ENCODE peak calls at places on chromosomes 11 and 22, in six cellular contexts. L is A549, S is T-helper 2 cell, K is GM18507, X is type B pancreatic cell, J is NCI-H1092. V is an unnamed sample.

GRCh38 chr22:42404266-42404665 is 27.9 kb downstream of the NFAM1 start:
- DNase-seq in L (no peak), S (no peak), K (no peak), X (no peak), J (no peak), V (no peak)

GRCh38 chr22:50530857-50531545 is 1.2 kb upstream of the TYMP start:
- DNase-seq in L (peak; percentile 60), S (peak; percentile 44), K (no peak), X (no peak), J (no peak), V (peak; percentile 91)

GRCh38 chr11:102934735-102935134 is 20.8 kb downstream of the MMP13 start:
- DNase-seq in L (no peak), S (no peak), K (no peak), X (no peak), J (no peak), V (no peak)

GRCh38 chr22:25572708-25573161 is 8.3 kb downstream of the GRK3 start:
- DNase-seq in L (no peak), S (no peak), K (no peak), X (no peak), J (no peak), V (no peak)

GRCh38 chr22:26172389-26172990 is 3.2 kb downstream of the SEZ6L start:
- DNase-seq in L (peak; percentile 22), S (no peak), K (no peak), X (no peak), J (peak; percentile 66), V (no peak)

GRCh38 chr11:46669606-46670243 is 30.7 kb downstream of the ARHGAP1 start:
- DNase-seq in L (peak; percentile 36), S (no peak), K (no peak), X (no peak), J (no peak), V (peak; percentile 16)

GRCh38 chr11:129862123-129862522 is 33.3 kb downstream of the NFRKB start:
- DNase-seq in L (peak; percentile 31), S (no peak), K (no peak), X (no peak), J (no peak), V (no peak)

GRCh38 chr11:108549319-108549885 is 44.2 kb downstream of the EXPH5 start:
- DNase-seq in L (no peak), S (no peak), K (no peak), X (no peak), J (no peak), V (no peak)

GRCh38 chr11:61971177-61972111 is 4.0 kb upstream of the FTH1 start:
- DNase-seq in L (peak; percentile 88), S (no peak), K (no peak), X (peak; percentile 83), J (peak; percentile 79), V (peak; percentile 96)

V was measured in stomach.